ENCODE peak calls at places on chromosomes 7 and 10, in eight cellular contexts. Z is adrenal gland; G is H9; W is A549; K is heart right ventricle; C is cardiac muscle cell; X is CD8-positive, alpha-beta T cell; S is AG10803. H is an unnamed sample.

GRCh38 chr10:34824870-34825269 is 9.8 kb upstream of the PARD3 start:
- DNase-seq in Z (no peak), G (peak; percentile 45), W (peak; percentile 31), K (no peak), C (no peak), X (no peak), S (no peak), H (peak; percentile 14)

GRCh38 chr10:12332572-12333381 is 16.6 kb upstream of the CAMK1D start:
- DNase-seq in Z (peak; percentile 64), G (no peak), W (peak; percentile 62), K (no peak), C (peak; percentile 16), X (no peak), S (no peak), H (no peak)

GRCh38 chr7:134374291-134374690 is 57.6 kb upstream of the SLC35B4 start:
- DNase-seq in Z (no peak), G (no peak), W (no peak), K (no peak), C (no peak), X (no peak), S (no peak), H (no peak)

GRCh38 chr10:52351911-52352310 is 37.8 kb downstream of the DKK1 start:
- DNase-seq in Z (no peak), G (no peak), W (no peak), K (no peak), C (no peak), X (no peak), S (peak; percentile 63), H (no peak)

GRCh38 chr7:27185708-27186449 is 847 bp upstream of the HOXA11 start:
- DNase-seq in Z (peak; percentile 48), G (peak; percentile 35), W (no peak), K (no peak), C (no peak), X (no peak), S (no peak), H (no peak)

GRCh38 chr7:93890464-93891068 is at the start of gene TFPI2:
- DNase-seq in Z (peak; percentile 65), G (peak; percentile 70), W (peak; percentile 94), K (peak; percentile 15), C (peak; percentile 87), X (no peak), S (peak; percentile 49), H (peak; percentile 38)

GRCh38 chr10:119308556-119309422 is 101.4 kb downstream of the GRK5 start:
- DNase-seq in Z (no peak), G (no peak), W (no peak), K (no peak), C (no peak), X (no peak), S (no peak), H (no peak)

GRCh38 chr7:47271749-47272148 is 310.2 kb downstream of the TNS3 start:
- DNase-seq in Z (no peak), G (no peak), W (no peak), K (no peak), C (no peak), X (no peak), S (no peak), H (no peak)

GRCh38 chr10:101301111-101301731 is 52.7 kb upstream of the BTRC start:
- DNase-seq in Z (peak; percentile 66), G (peak; percentile 75), W (peak; percentile 73), K (no peak), C (peak; percentile 67), X (no peak), S (peak; percentile 13), H (peak; percentile 69)

GRCh38 chr7:108328174-108328651 is 128.0 kb downstream of the NRCAM start:
- DNase-seq in Z (no peak), G (peak; percentile 43), W (no peak), K (no peak), C (no peak), X (no peak), S (no peak), H (no peak)

GRCh38 chr10:103888113-103888841 is 29.7 kb downstream of the STN1 start:
- DNase-seq in Z (peak; percentile 80), G (no peak), W (peak; percentile 77), K (peak; percentile 54), C (peak; percentile 83), X (no peak), S (peak; percentile 75), H (no peak)

GRCh38 chr10:43892062-43892765 is 243.5 kb upstream of the ZNF32 start:
- DNase-seq in Z (no peak), G (peak; percentile 15), W (no peak), K (no peak), C (peak; percentile 44), X (no peak), S (peak; percentile 91), H (no peak)

GRCh38 chr7:151755131-151755787 is 121.7 kb downstream of the PRKAG2 start:
- DNase-seq in Z (peak; percentile 65), G (peak; percentile 58), W (no peak), K (no peak), C (peak; percentile 58), X (no peak), S (peak; percentile 88), H (no peak)

GRCh38 chr10:131825150-131825907 is 75.5 kb upstream of the PPP2R2D start:
- DNase-seq in Z (no peak), G (peak; percentile 29), W (no peak), K (no peak), C (peak; percentile 4), X (no peak), S (no peak), H (no peak)

GRCh38 chr10:117078168-117078837 is 59.8 kb downstream of the VAX1 start:
- DNase-seq in Z (no peak), G (no peak), W (no peak), K (no peak), C (no peak), X (no peak), S (no peak), H (no peak)

GRCh38 chr7:47516985-47517590 is 64.8 kb downstream of the TNS3 start:
- DNase-seq in Z (no peak), G (no peak), W (no peak), K (no peak), C (no peak), X (no peak), S (no peak), H (no peak)

GRCh38 chr7:17302575-17303142 is 4.2 kb downstream of the AHR start:
- DNase-seq in Z (no peak), G (no peak), W (no peak), K (no peak), C (peak; percentile 47), X (no peak), S (peak; percentile 77), H (no peak)
- TF ChIP-seq CTCF in Z (no peak), G (no peak), W (peak; percentile 20), K (peak; percentile 54), C (peak; percentile 7), X (no peak), S (peak; percentile 65), H (no peak)

DNA sequence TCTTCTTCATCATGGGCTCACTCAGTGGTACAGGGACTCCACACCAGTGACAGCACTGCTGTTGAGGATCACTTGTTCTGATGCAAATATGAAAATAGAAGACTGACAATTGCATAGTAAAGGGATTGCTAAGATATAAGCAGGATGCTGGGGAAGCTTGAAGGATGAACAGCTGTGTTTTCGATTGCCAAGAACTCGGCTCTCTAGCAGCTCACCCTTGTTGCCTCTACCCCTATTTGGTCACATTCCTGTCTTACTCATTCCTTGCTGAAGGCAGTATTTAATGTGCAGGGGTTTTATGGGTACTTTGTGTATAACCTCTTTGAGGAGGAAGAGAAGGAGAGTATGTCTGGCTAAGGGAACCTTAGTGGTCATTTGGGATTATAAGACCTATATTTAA is 218.8 kb downstream of the AUTS2 start:
- DNase-seq in Z (no peak), G (no peak), W (no peak), K (no peak), C (peak; percentile 72), X (no peak), S (peak; percentile 91), H (no peak)
- TF ChIP-seq CTCF in Z (no peak), G (no peak), W (no peak), K (no peak), C (no peak), X (no peak), S (no peak), H (no peak)

GRCh38 chr10:1074063-1074747 is 18.0 kb downstream of the WDR37 start:
- DNase-seq in Z (no peak), G (no peak), W (peak; percentile 10), K (no peak), C (no peak), X (no peak), S (no peak), H (no peak)
- TF ChIP-seq CTCF in Z (no peak), G (peak; percentile 32), W (no peak), K (no peak), C (peak; percentile 19), X (peak; percentile 34), S (peak; percentile 3), H (no peak)

GRCh38 chr7:16702433-16702832 is 51.1 kb upstream of the TSPAN13 start:
- DNase-seq in Z (no peak), G (no peak), W (peak; percentile 20), K (no peak), C (peak; percentile 27), X (no peak), S (no peak), H (no peak)
- TF ChIP-seq CTCF in Z (peak; percentile 16), G (no peak), W (peak; percentile 32), K (peak; percentile 34), C (peak; percentile 8), X (no peak), S (no peak), H (no peak)

DNA sequence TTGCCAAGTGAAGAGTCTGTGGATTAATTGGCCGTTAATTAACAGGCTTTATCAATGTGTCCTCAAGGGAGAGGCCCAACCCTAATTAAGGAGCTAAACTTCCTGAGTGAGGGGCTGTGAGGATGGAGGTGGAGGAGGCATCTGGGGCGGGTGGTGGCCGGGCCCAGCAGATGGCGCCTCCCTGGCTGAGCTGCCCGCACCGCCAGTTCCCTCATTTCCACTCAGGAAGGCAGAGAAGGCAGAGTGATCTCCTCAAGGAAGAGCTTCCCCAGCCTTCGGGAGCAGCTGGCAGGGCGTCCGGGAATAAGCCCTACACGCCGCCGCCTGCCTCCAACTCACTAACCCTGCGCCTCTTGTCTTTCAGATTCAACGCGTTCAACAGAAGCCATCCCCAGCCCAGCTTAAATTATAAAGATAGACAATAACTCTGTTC is 112.2 kb downstream of the CYTH3 start:
- DNase-seq in Z (peak; percentile 74), G (peak; percentile 84), W (peak; percentile 48), K (peak; percentile 71), C (peak; percentile 88), X (no peak), S (peak; percentile 86), H (peak; percentile 78)
- TF ChIP-seq CTCF in Z (peak; percentile 39), G (peak; percentile 79), W (peak; percentile 79), K (peak; percentile 86), C (peak; percentile 89), X (no peak), S (peak; percentile 79), H (peak; percentile 46)